ENCODE peak calls at places on chromosomes 6 and 20, in five cellular contexts. Z, V, N, S and Q are unnamed samples.

GRCh38 chr6:53067799-53068442 is 2.7 kb downstream of the FBXO9 start:
- DNase-seq in Z (no peak), V (no peak), N (no peak), S (peak), Q (peak)

GRCh38 chr6:157995458-157995857 is 13.8 kb downstream of the SYNJ2 start:
- DNase-seq in Z (no peak), V (no peak), N (no peak), S (no peak), Q (no peak)

GRCh38 chr6:41247882-41248707 is 19.9 kb downstream of the TREML4 start:
- DNase-seq in Z (no peak), V (no peak), N (no peak), S (no peak), Q (no peak)

GRCh38 chr6:80610821-80611220 is 504.4 kb downstream of the BCKDHB start:
- DNase-seq in Z (peak), V (no peak), N (no peak), S (no peak), Q (no peak)

GRCh38 chr6:13712485-13712990 is 903 bp upstream of the RANBP9 start:
- DNase-seq in Z (no peak), V (no peak), N (peak), S (no peak), Q (peak)

GRCh38 chr20:47620808-47621805 is 119.4 kb downstream of the NCOA3 start:
- DNase-seq in Z (no peak), V (peak), N (peak), S (no peak), Q (peak)

GRCh38 chr6:17173071-17173470 is 71.2 kb downstream of the STMND1 start:
- DNase-seq in Z (no peak), V (no peak), N (no peak), S (no peak), Q (no peak)

GRCh38 chr6:90472716-90473115 is 114.2 kb downstream of the MAP3K7 start:
- DNase-seq in Z (no peak), V (no peak), N (no peak), S (no peak), Q (no peak)

GRCh38 chr6:30882764-30883475 is 1.4 kb upstream of the DDR1 start:
- DNase-seq in Z (peak), V (peak), N (no peak), S (peak), Q (no peak)

GRCh38 chr6:86122086-86122485 is 479.4 kb upstream of the SYNCRIP start:
- DNase-seq in Z (no peak), V (no peak), N (no peak), S (no peak), Q (no peak)

GRCh38 chr6:100084301-100085161 is 90.5 kb upstream of the MCHR2 start:
- DNase-seq in Z (no peak), V (no peak), N (no peak), S (no peak), Q (no peak)

GRCh38 chr20:4490595-4491280 is 231.0 kb upstream of the PRND start:
- DNase-seq in Z (no peak), V (no peak), N (no peak), S (no peak), Q (no peak)

GRCh38 chr6:157597461-157598312 is 216.7 kb downstream of the ZDHHC14 start:
- DNase-seq in Z (peak), V (no peak), N (peak), S (peak), Q (peak)

GRCh38 chr6:35318200-35318844 is 20.7 kb downstream of the DEF6 start:
- DNase-seq in Z (peak), V (no peak), N (peak), S (peak), Q (no peak)

GRCh38 chr20:6269163-6269873 is 146.5 kb upstream of the FERMT1 start:
- DNase-seq in Z (no peak), V (no peak), N (no peak), S (no peak), Q (peak)

GRCh38 chr20:43914697-43915208 is at the start of gene TOX2:
- DNase-seq in Z (peak), V (no peak), N (no peak), S (peak), Q (peak)

GRCh38 chr6:43172127-43173007 is 1.3 kb downstream of the SRF start:
- DNase-seq in Z (no peak), V (no peak), N (peak), S (peak), Q (peak)

GRCh38 chr6:13531956-13532355 is 42.4 kb upstream of the SIRT5 start:
- DNase-seq in Z (no peak), V (no peak), N (no peak), S (no peak), Q (no peak)

GRCh38 chr6:15429146-15430110 is 183.6 kb downstream of the JARID2 start:
- DNase-seq in Z (no peak), V (no peak), N (no peak), S (no peak), Q (peak)

GRCh38 chr6:60867548-60867947 is 1418.5 kb downstream of the KHDRBS2 start:
- DNase-seq in Z (no peak), V (no peak), N (no peak), S (no peak), Q (no peak)

GRCh38 chr6:134813146-134813545 is 136.8 kb downstream of the ALDH8A1 start:
- DNase-seq in Z (no peak), V (no peak), N (no peak), S (no peak), Q (no peak)

GRCh38 chr6:155026366-155027045 is 31.4 kb downstream of the TIAM2 start:
- DNase-seq in Z (peak), V (no peak), N (peak), S (no peak), Q (peak)

GRCh38 chr20:362271-363254 is 15.7 kb downstream of the NRSN2 start:
- DNase-seq in Z (peak), V (no peak), N (peak), S (peak), Q (peak)

GRCh38 chr6:155497273-155497672 is 41.6 kb upstream of the NOX3 start:
- DNase-seq in Z (no peak), V (no peak), N (no peak), S (no peak), Q (no peak)

GRCh38 chr20:50247196-50248094 is 56.8 kb downstream of the CEBPB start:
- DNase-seq in Z (no peak), V (no peak), N (no peak), S (no peak), Q (no peak)

GRCh38 chr6:168061269-168062210 is 17.5 kb downstream of the FRMD1 start:
- DNase-seq in Z (no peak), V (no peak), N (no peak), S (no peak), Q (no peak)

GRCh38 chr20:3734111-3734843 is 1.8 kb downstream of the HSPA12B start:
- DNase-seq in Z (no peak), V (no peak), N (no peak), S (no peak), Q (no peak)

GRCh38 chr6:157962601-157963084 is 19.0 kb upstream of the SYNJ2 start:
- DNase-seq in Z (no peak), V (no peak), N (peak), S (peak), Q (no peak)

GRCh38 chr20:37240337-37241055 is 21.1 kb downstream of the GHRH start:
- DNase-seq in Z (no peak), V (no peak), N (no peak), S (no peak), Q (no peak)

GRCh38 chr6:74480561-74480960 is 725.3 kb downstream of the COL12A1 start:
- DNase-seq in Z (no peak), V (no peak), N (no peak), S (no peak), Q (no peak)

GRCh38 chr6:79895382-79896100 is 51.8 kb downstream of the ELOVL4 start:
- DNase-seq in Z (no peak), V (no peak), N (no peak), S (no peak), Q (no peak)

GRCh38 chr20:53926428-53927028 is 143.9 kb downstream of the BCAS1 start:
- DNase-seq in Z (peak), V (peak), N (peak), S (peak), Q (peak)

GRCh38 chr6:143400258-143401059 is 50.0 kb downstream of the ADAT2 start:
- DNase-seq in Z (no peak), V (no peak), N (no peak), S (no peak), Q (peak)

DNA sequence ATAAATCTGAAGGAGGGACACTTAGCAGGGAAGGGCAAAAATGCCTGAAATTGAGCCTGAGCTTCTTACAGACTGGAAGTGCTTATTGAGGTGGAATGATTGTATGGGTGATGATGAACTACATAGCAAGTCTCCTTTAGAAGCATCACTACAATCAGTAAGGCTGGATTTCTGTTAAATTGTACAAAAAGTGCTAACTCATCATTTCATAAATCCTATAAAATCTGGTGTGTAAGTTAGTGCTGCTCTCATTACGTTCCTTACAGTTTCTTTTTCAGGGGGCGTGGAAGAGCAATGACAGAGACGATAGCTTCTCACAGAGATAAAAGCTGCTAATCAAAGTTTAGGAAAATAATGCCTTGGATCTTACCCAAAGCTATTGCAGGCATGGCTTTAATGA is 409.2 kb upstream of the RUNX2 start:
- DNase-seq in Z (no peak), V (no peak), N (no peak), S (no peak), Q (no peak)
- TF ChIP-seq MYC in Z (no peak), V (no peak), N (no peak), S (no peak), Q (no peak)

GRCh38 chr20:46117704-46118467 is at the start of gene CD40:
- DNase-seq in Z (peak), V (peak), N (peak), S (peak), Q (peak)
- TF ChIP-seq MYC in Z (no peak), V (no peak), N (no peak), S (no peak), Q (no peak)

GRCh38 chr6:152636675-152637421 is at the start of gene SYNE1:
- DNase-seq in Z (peak), V (no peak), N (no peak), S (no peak), Q (no peak)
- TF ChIP-seq MYC in Z (no peak), V (no peak), N (no peak), S (no peak), Q (no peak)

GRCh38 chr6:149468179-149468578 is 16.6 kb downstream of the ZC3H12D start:
- DNase-seq in Z (no peak), V (no peak), N (no peak), S (no peak), Q (no peak)
- TF ChIP-seq MYC in Z (no peak), V (no peak), N (no peak), S (no peak), Q (no peak)